ENCODE peak calls at places on chromosome 11, in four cellular contexts. One of them, this sample, is unnamed.

GRCh38 chr11:69360606-69361005 is 66.7 kb downstream of the MYEOV start:
- DNase-seq in cardiac muscle cell: no peak
- DNase-seq in lower lobe of right lung: peak
- DNase-seq in upper lobe of right lung: no peak
- DNase-seq in this sample: no peak

GRCh38 chr11:68974421-68975194 is 6.2 kb downstream of the MRGPRD start:
- DNase-seq in cardiac muscle cell: no peak
- DNase-seq in lower lobe of right lung: peak
- DNase-seq in upper lobe of right lung: peak
- DNase-seq in this sample: no peak

GRCh38 chr11:93783767-93784151 is 323 bp upstream of the MED17 start:
- DNase-seq in lower lobe of right lung: no peak
- DNase-seq in cardiac muscle cell: no peak
- DNase-seq in upper lobe of right lung: no peak
- DNase-seq in this sample: no peak

GRCh38 chr11:94521684-94522083 is 9.4 kb downstream of the C11orf97 start:
- DNase-seq in lower lobe of right lung: no peak
- DNase-seq in cardiac muscle cell: peak
- DNase-seq in upper lobe of right lung: no peak
- DNase-seq in this sample: no peak

GRCh38 chr11:32070707-32071106 is 20.2 kb upstream of the RCN1 start:
- DNase-seq in cardiac muscle cell: no peak
- DNase-seq in upper lobe of right lung: no peak
- DNase-seq in lower lobe of right lung: no peak
- DNase-seq in this sample: no peak

GRCh38 chr11:125404136-125404810 is 91.8 kb downstream of the FEZ1 start:
- DNase-seq in lower lobe of right lung: no peak
- DNase-seq in upper lobe of right lung: no peak
- DNase-seq in cardiac muscle cell: no peak
- DNase-seq in this sample: no peak

GRCh38 chr11:107232451-107232850 is 214.2 kb upstream of the GUCY1A2 start:
- DNase-seq in lower lobe of right lung: no peak
- DNase-seq in cardiac muscle cell: no peak
- DNase-seq in upper lobe of right lung: no peak
- DNase-seq in this sample: no peak

GRCh38 chr11:68756171-68756766 is 4.9 kb upstream of the TESMIN start:
- DNase-seq in cardiac muscle cell: no peak
- DNase-seq in upper lobe of right lung: no peak
- DNase-seq in lower lobe of right lung: no peak
- DNase-seq in this sample: no peak

GRCh38 chr11:111325259-111325658 is 26.9 kb downstream of the POU2AF3 start:
- DNase-seq in lower lobe of right lung: no peak
- DNase-seq in cardiac muscle cell: no peak
- DNase-seq in upper lobe of right lung: no peak
- DNase-seq in this sample: no peak

GRCh38 chr11:70503878-70504240 is 105.5 kb downstream of the CTTN start:
- DNase-seq in lower lobe of right lung: no peak
- DNase-seq in upper lobe of right lung: no peak
- DNase-seq in cardiac muscle cell: no peak
- DNase-seq in this sample: no peak

GRCh38 chr11:65640483-65641207 is 2.7 kb downstream of the SIPA1 start:
- DNase-seq in upper lobe of right lung: peak
- DNase-seq in cardiac muscle cell: no peak
- DNase-seq in lower lobe of right lung: peak
- DNase-seq in this sample: no peak

GRCh38 chr11:36354221-36355003 is 58.3 kb downstream of the PRR5L start:
- DNase-seq in upper lobe of right lung: no peak
- DNase-seq in cardiac muscle cell: peak
- DNase-seq in lower lobe of right lung: no peak
- DNase-seq in this sample: no peak

GRCh38 chr11:85826096-85826855 is 15.3 kb upstream of the SYTL2 start:
- DNase-seq in lower lobe of right lung: no peak
- DNase-seq in upper lobe of right lung: no peak
- DNase-seq in cardiac muscle cell: peak
- DNase-seq in this sample: no peak

GRCh38 chr11:133896642-133897330 is 51.5 kb upstream of the SPATA19 start:
- DNase-seq in cardiac muscle cell: no peak
- DNase-seq in upper lobe of right lung: no peak
- DNase-seq in lower lobe of right lung: no peak
- DNase-seq in this sample: no peak

GRCh38 chr11:65452806-65453490 is 30.4 kb downstream of the NEAT1 start:
- DNase-seq in cardiac muscle cell: peak
- DNase-seq in lower lobe of right lung: no peak
- DNase-seq in upper lobe of right lung: no peak
- DNase-seq in this sample: peak

GRCh38 chr11:73804712-73805111 is 17.0 kb downstream of the MRPL48 start:
- DNase-seq in lower lobe of right lung: no peak
- DNase-seq in cardiac muscle cell: no peak
- DNase-seq in upper lobe of right lung: no peak
- DNase-seq in this sample: no peak

GRCh38 chr11:116773203-116774112 is 671 bp upstream of the BUD13 start:
- DNase-seq in lower lobe of right lung: no peak
- DNase-seq in upper lobe of right lung: no peak
- DNase-seq in cardiac muscle cell: no peak
- DNase-seq in this sample: no peak

GRCh38 chr11:94342250-94342649 is 37.9 kb downstream of the IZUMO1R start:
- DNase-seq in cardiac muscle cell: no peak
- DNase-seq in lower lobe of right lung: no peak
- DNase-seq in upper lobe of right lung: no peak
- DNase-seq in this sample: no peak

GRCh38 chr11:132125855-132126841 is 755.7 kb downstream of the NTM start:
- DNase-seq in lower lobe of right lung: no peak
- DNase-seq in upper lobe of right lung: no peak
- DNase-seq in cardiac muscle cell: peak
- DNase-seq in this sample: no peak

GRCh38 chr11:129023968-129024676 is 81.5 kb upstream of the TP53AIP1 start:
- DNase-seq in lower lobe of right lung: peak
- DNase-seq in cardiac muscle cell: peak
- DNase-seq in upper lobe of right lung: no peak
- DNase-seq in this sample: peak

GRCh38 chr11:58023435-58023931 is at the start of gene OR9Q1:
- DNase-seq in lower lobe of right lung: no peak
- DNase-seq in cardiac muscle cell: no peak
- DNase-seq in upper lobe of right lung: no peak
- DNase-seq in this sample: no peak

GRCh38 chr11:44950036-44950624 is 553 bp downstream of the TP53I11 start:
- DNase-seq in cardiac muscle cell: no peak
- DNase-seq in upper lobe of right lung: peak
- DNase-seq in lower lobe of right lung: peak
- DNase-seq in this sample: no peak

GRCh38 chr11:103662880-103663279 is 373.6 kb upstream of the DDI1 start:
- DNase-seq in upper lobe of right lung: no peak
- DNase-seq in cardiac muscle cell: no peak
- DNase-seq in lower lobe of right lung: no peak
- DNase-seq in this sample: no peak

GRCh38 chr11:117443269-117444186 is 115.9 kb downstream of the CEP164 start:
- DNase-seq in lower lobe of right lung: no peak
- DNase-seq in upper lobe of right lung: peak
- DNase-seq in cardiac muscle cell: peak
- DNase-seq in this sample: no peak

GRCh38 chr11:35330924-35331323 is 88.4 kb downstream of the SLC1A2 start:
- DNase-seq in cardiac muscle cell: no peak
- DNase-seq in upper lobe of right lung: no peak
- DNase-seq in lower lobe of right lung: no peak
- DNase-seq in this sample: no peak

GRCh38 chr11:134293119-134294113 is 17.2 kb downstream of the GLB1L3 start:
- DNase-seq in upper lobe of right lung: no peak
- DNase-seq in cardiac muscle cell: no peak
- DNase-seq in lower lobe of right lung: no peak
- DNase-seq in this sample: no peak

GRCh38 chr11:32881286-32881685 is 11.3 kb upstream of the QSER1 start:
- DNase-seq in cardiac muscle cell: no peak
- DNase-seq in upper lobe of right lung: no peak
- DNase-seq in lower lobe of right lung: no peak
- DNase-seq in this sample: no peak

GRCh38 chr11:63866211-63866610 is 27.3 kb downstream of the MARK2 start:
- DNase-seq in upper lobe of right lung: peak
- DNase-seq in cardiac muscle cell: peak
- DNase-seq in lower lobe of right lung: peak
- DNase-seq in this sample: no peak

GRCh38 chr11:11157201-11157600 is 195.8 kb downstream of the CSNK2A3 start:
- DNase-seq in cardiac muscle cell: peak
- DNase-seq in upper lobe of right lung: no peak
- DNase-seq in lower lobe of right lung: no peak
- DNase-seq in this sample: no peak

GRCh38 chr11:6911946-6912345 is 8.9 kb upstream of the OR2D3 start:
- DNase-seq in lower lobe of right lung: no peak
- DNase-seq in cardiac muscle cell: peak
- DNase-seq in upper lobe of right lung: no peak
- DNase-seq in this sample: no peak

GRCh38 chr11:67283490-67283963 is 5.6 kb upstream of the ANKRD13D start:
- DNase-seq in lower lobe of right lung: peak
- DNase-seq in cardiac muscle cell: no peak
- DNase-seq in upper lobe of right lung: peak
- DNase-seq in this sample: no peak

GRCh38 chr11:100438366-100438765 is 248.7 kb upstream of the ARHGAP42 start:
- DNase-seq in lower lobe of right lung: no peak
- DNase-seq in upper lobe of right lung: no peak
- DNase-seq in cardiac muscle cell: no peak
- DNase-seq in this sample: no peak

DNA sequence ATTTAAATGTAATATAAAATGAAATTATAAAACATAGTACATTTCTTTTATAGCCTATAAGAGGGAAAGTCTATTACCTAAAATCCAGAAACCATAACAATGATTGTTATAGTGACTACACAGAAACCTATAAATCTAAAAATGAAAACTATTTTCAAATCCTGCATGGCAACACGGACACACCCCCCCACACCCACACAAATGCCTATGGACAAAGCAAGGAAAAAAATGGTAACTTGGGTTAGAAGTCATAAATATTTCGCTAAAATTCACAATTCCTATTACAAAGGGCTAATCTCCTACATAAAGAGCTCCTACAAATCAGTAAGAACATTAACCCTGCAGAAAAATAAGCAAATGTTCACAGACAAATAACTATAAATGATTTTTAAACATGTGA is 56.4 kb downstream of the GAB2 start:
- DNase-seq in lower lobe of right lung: no peak
- DNase-seq in cardiac muscle cell: no peak
- DNase-seq in upper lobe of right lung: no peak
- DNase-seq in this sample: no peak
- TF ChIP-seq CTCF in lower lobe of right lung: no peak
- TF ChIP-seq CTCF in cardiac muscle cell: no peak
- TF ChIP-seq CTCF in upper lobe of right lung: no peak
- TF ChIP-seq CTCF in this sample: no peak

GRCh38 chr11:2302280-2302843 is 549 bp downstream of the TSPAN32 start:
- DNase-seq in lower lobe of right lung: peak
- DNase-seq in cardiac muscle cell: no peak
- DNase-seq in upper lobe of right lung: peak
- DNase-seq in this sample: peak
- H3K4me3 ChIP-seq in lower lobe of right lung: peak
- H3K4me3 ChIP-seq in cardiac muscle cell: no peak
- H3K4me3 ChIP-seq in upper lobe of right lung: peak
- H3K4me3 ChIP-seq in this sample: no peak

DNA sequence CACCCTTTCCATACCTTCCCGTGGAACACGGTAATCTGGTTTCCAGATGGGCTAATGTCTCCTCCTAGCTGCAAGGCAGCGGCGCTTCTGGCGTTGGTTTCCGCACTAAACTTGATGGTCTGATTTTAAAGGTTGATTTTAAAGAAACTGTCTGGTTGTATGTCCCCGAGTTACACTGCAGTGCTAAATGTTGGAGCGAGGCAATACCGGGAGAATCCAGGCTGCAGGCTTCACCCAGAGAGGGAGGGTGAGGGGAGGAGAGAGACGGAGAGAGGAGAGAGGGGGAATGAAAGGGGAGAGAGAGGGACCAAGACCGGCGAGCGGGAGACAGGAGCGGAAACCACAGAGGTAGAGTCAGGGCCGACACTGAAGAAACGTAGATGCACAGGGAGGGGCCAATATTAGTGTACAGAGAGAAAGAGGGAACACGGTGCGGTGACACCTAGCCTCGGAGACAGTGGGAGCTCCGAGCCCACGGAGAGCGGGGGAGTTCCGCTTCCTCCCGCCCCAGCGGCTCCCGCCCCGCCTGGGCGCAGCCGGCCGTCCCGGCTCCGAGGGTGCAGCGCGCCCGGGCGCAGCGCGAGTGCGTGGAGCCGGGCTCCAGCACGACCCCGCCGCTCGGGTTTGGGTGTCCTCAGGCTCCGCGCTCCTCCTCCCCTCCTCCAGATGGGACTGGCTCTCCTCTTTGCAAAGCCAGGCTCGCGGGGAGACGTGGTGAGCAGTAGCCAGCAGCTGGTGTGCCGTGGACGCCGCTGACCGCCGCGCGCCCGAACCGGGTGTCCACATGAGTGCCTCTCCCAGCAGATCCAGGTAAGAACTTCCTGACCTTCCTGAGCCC is 71.9 kb upstream of the GRAMD1B start:
- DNase-seq in upper lobe of right lung: no peak
- DNase-seq in lower lobe of right lung: no peak
- DNase-seq in cardiac muscle cell: peak
- DNase-seq in this sample: no peak
- TF ChIP-seq CTCF in upper lobe of right lung: no peak
- TF ChIP-seq CTCF in lower lobe of right lung: no peak
- TF ChIP-seq CTCF in cardiac muscle cell: peak
- TF ChIP-seq CTCF in this sample: no peak

GRCh38 chr11:119343726-119344125 is 2.8 kb downstream of the MFRP start:
- DNase-seq in upper lobe of right lung: no peak
- DNase-seq in lower lobe of right lung: peak
- DNase-seq in cardiac muscle cell: no peak
- DNase-seq in this sample: no peak

GRCh38 chr11:119346605-119347004 is at the start of gene MFRP:
- DNase-seq in upper lobe of right lung: no peak
- DNase-seq in cardiac muscle cell: no peak
- DNase-seq in lower lobe of right lung: peak
- DNase-seq in this sample: no peak

GRCh38 chr11:119344291-119345010 is 2.1 kb downstream of the MFRP start:
- DNase-seq in cardiac muscle cell: no peak
- DNase-seq in lower lobe of right lung: peak
- DNase-seq in upper lobe of right lung: no peak
- DNase-seq in this sample: no peak

GRCh38 chr11:119347242-119347641 is 737 bp upstream of the MFRP start:
- DNase-seq in cardiac muscle cell: no peak
- DNase-seq in upper lobe of right lung: no peak
- DNase-seq in lower lobe of right lung: no peak
- DNase-seq in this sample: no peak

DNA sequence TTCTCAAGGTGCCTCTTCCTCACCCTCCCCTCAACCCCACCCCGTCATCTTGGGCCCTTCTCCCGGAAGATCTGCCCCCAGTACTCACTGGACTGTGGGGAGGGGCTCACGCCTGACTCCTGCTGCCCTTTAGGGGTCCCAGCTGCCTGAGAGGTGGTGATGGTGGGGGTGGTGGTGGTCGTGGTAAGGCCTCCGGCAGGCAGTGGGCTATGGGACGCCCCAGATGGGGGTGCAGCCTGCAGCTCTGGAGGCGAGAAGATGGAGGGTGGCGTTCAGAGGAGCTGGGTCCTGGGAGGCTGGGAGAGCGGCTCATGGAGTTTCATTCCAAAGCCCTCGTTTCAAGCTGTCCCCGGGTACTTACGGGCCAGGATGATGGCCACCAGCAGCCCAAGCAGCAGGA is 820 bp downstream of the MFRP start:
- DNase-seq in cardiac muscle cell: no peak
- DNase-seq in lower lobe of right lung: peak
- DNase-seq in upper lobe of right lung: no peak
- DNase-seq in this sample: no peak
- H3K4me3 ChIP-seq in cardiac muscle cell: no peak
- H3K4me3 ChIP-seq in lower lobe of right lung: no peak
- H3K4me3 ChIP-seq in upper lobe of right lung: no peak
- H3K4me3 ChIP-seq in this sample: no peak